ENCODE peak calls at places on chromosomes 7 and 10, in ten cellular contexts. I is PC-9; G is cardiac fibroblast; P is Caco-2; W is right atrium auricular region; V is pancreas; Y is fibroblast of pulmonary artery; R is PC-3; U is MM.1S; O is CD8-positive, alpha-beta T cell. X is an unnamed sample.

GRCh38 chr10:61195219-61195618 is 251.2 kb upstream of the RHOBTB1 start:
- DNase-seq in I (no peak), G (no peak), P (no peak), W (no peak), V (no peak), Y (no peak), R (no peak), U (no peak), O (no peak), X (no peak)

GRCh38 chr7:114422478-114423217 is 8.0 kb downstream of the FOXP2 start:
- DNase-seq in I (no peak), G (no peak), P (no peak), W (no peak), V (no peak), Y (no peak), R (peak; percentile 19), U (no peak), O (no peak), X (no peak)

GRCh38 chr7:134450296-134451000 is 8.5 kb downstream of the AKR1B1 start:
- DNase-seq in I (no peak), G (peak; percentile 26), P (no peak), W (peak; percentile 36), V (no peak), Y (no peak), R (peak; percentile 36), U (no peak), O (no peak), X (no peak)

GRCh38 chr7:105512415-105512814 is 9.7 kb downstream of the PUS7 start:
- DNase-seq in I (no peak), G (no peak), P (no peak), W (peak; percentile 18), V (no peak), Y (no peak), R (no peak), U (no peak), O (no peak), X (no peak)

GRCh38 chr7:47415289-47416212 is 166.4 kb downstream of the TNS3 start:
- DNase-seq in I (no peak), G (no peak), P (peak; percentile 26), W (no peak), V (no peak), Y (no peak), R (no peak), U (no peak), O (no peak), X (no peak)

GRCh38 chr10:1605999-1606940 is 131.1 kb downstream of the ADARB2 start:
- DNase-seq in I (no peak), G (no peak), P (no peak), W (no peak), V (no peak), Y (no peak), R (no peak), U (no peak), O (no peak), X (no peak)

GRCh38 chr7:136585954-136586670 is 282.3 kb upstream of the CHRM2 start:
- DNase-seq in I (no peak), G (no peak), P (no peak), W (no peak), V (no peak), Y (no peak), R (no peak), U (no peak), O (no peak), X (no peak)

GRCh38 chr7:141452911-141453310 is 98.3 kb upstream of the AGK start:
- DNase-seq in I (no peak), G (no peak), P (no peak), W (no peak), V (no peak), Y (no peak), R (no peak), U (no peak), O (no peak), X (no peak)

GRCh38 chr10:24993237-24993958 is 22.6 kb downstream of the ENKUR start:
- DNase-seq in I (no peak), G (no peak), P (no peak), W (no peak), V (no peak), Y (no peak), R (no peak), U (no peak), O (no peak), X (no peak)

GRCh38 chr7:13641699-13642098 is 347.8 kb downstream of the ETV1 start:
- DNase-seq in I (no peak), G (peak; percentile 48), P (no peak), W (no peak), V (no peak), Y (peak; percentile 65), R (peak; percentile 85), U (no peak), O (no peak), X (peak; percentile 54)

GRCh38 chr7:92737706-92738105 is 98.7 kb downstream of the CDK6 start:
- DNase-seq in I (no peak), G (no peak), P (no peak), W (no peak), V (no peak), Y (no peak), R (no peak), U (peak; percentile 86), O (no peak), X (no peak)

GRCh38 chr7:88357295-88357694 is 50.6 kb upstream of the STEAP4 start:
- DNase-seq in I (peak; percentile 47), G (peak; percentile 58), P (peak; percentile 36), W (no peak), V (no peak), Y (peak; percentile 30), R (peak; percentile 63), U (no peak), O (no peak), X (peak; percentile 14)
- TF ChIP-seq CTCF in I (peak; percentile 50), G (peak; percentile 28), P (no peak), W (no peak), V (no peak), Y (peak; percentile 31), R (peak; percentile 56), U (no peak), O (no peak), X (peak; percentile 27)

GRCh38 chr10:23371073-23371472 is 26.5 kb upstream of the C10orf67 start:
- DNase-seq in I (no peak), G (no peak), P (no peak), W (no peak), V (no peak), Y (no peak), R (no peak), U (no peak), O (no peak), X (no peak)
- H3K4me3 ChIP-seq in I (no peak overlapping the region), G (no peak overlapping the region), P (no peak overlapping the region), W (no peak overlapping the region), V (no peak overlapping the region), Y (no peak overlapping the region), R (no peak overlapping the region), U (no peak overlapping the region), O (no peak overlapping the region), X (no peak overlapping the region)

GRCh38 chr10:14618669-14619068 is 156.0 kb downstream of the FAM107B start:
- DNase-seq in I (no peak), G (no peak), P (no peak), W (no peak), V (no peak), Y (no peak), R (no peak), U (no peak), O (no peak), X (no peak)

GRCh38 chr10:14617125-14617524 is 157.6 kb downstream of the FAM107B start:
- DNase-seq in I (no peak), G (no peak), P (no peak), W (no peak), V (no peak), Y (no peak), R (no peak), U (no peak), O (no peak), X (no peak)

GRCh38 chr10:14621037-14621436 is 153.7 kb downstream of the FAM107B start:
- DNase-seq in I (no peak), G (no peak), P (no peak), W (no peak), V (no peak), Y (no peak), R (no peak), U (no peak), O (no peak), X (peak; percentile 22)

GRCh38 chr10:14616465-14616864 is 158.2 kb downstream of the FAM107B start:
- DNase-seq in I (no peak), G (no peak), P (no peak), W (no peak), V (no peak), Y (no peak), R (no peak), U (no peak), O (no peak), X (no peak)

GRCh38 chr10:14617850-14618249 is 156.8 kb downstream of the FAM107B start:
- DNase-seq in I (peak; percentile 61), G (peak; percentile 49), P (no peak), W (no peak), V (no peak), Y (peak; percentile 50), R (peak; percentile 23), U (no peak), O (no peak), X (peak; percentile 51)
- TF ChIP-seq CTCF in I (no peak), G (peak; percentile 21), P (peak; percentile 32), W (no peak), V (no peak), Y (peak; percentile 21), R (no peak), U (no peak), O (no peak), X (peak; percentile 28)

DNA sequence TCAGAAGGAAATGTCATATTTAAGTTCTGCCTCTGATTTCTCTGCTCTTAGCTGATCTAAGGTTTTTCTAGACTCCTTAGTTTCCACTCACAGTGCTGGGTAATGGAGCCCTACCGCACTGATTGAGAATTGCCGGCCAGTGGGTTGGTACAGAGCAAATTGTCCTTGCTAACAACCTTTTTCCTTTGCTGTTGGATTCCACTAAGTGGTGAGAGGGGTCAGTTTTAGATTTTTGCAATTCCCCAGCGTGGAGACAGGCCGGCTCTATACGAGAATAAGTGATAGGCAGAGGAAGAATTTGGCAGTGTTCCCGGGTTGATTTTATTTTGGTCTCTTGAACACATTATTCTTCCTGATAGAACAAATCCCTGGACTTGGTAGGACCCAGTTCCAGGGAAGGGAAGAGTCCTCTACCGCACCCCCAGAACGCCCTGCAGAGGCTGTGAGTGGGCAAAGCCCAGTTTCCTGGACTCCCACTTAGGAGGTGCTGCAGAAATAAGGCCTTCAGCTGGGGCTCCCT is 2.9 kb upstream of the NRP1 start:
- DNase-seq in I (no peak), G (peak; percentile 92), P (no peak), W (no peak), V (no peak), Y (peak; percentile 85), R (peak; percentile 90), U (no peak), O (no peak), X (peak; percentile 93)
- H3K4me3 ChIP-seq in I (peak overlapping the region; percentile 92), G (peak overlapping the region; percentile 89), P (peak overlapping the region; percentile 58), W (peak overlapping the region; percentile 60), V (peak overlapping the region; percentile 75), Y (peak overlapping the region; percentile 89), R (peak overlapping the region; percentile 69), U (no peak overlapping the region), O (no peak overlapping the region), X (peak overlapping the region; percentile 96)

GRCh38 chr10:50624154-50624865 is 554 bp upstream of the SGMS1 start:
- DNase-seq in I (peak; percentile 89), G (peak; percentile 98), P (peak; percentile 97), W (peak; percentile 96), V (peak; percentile 99), Y (peak; percentile 96), R (peak; percentile 100), U (peak; percentile 97), O (peak; percentile 97), X (peak; percentile 95)
- TF ChIP-seq CTCF in I (no peak), G (no peak), P (no peak), W (no peak), V (no peak), Y (no peak), R (no peak), U (no peak), O (no peak), X (no peak)